ENCODE peak calls at places on chromosome 3, in five cellular contexts. L is right atrium auricular region, G is H9, U is GM13976, E is foreskin keratinocyte. Y is an unnamed sample.

GRCh38 chr3:16069149-16069922 is 105.1 kb upstream of the GALNT15 start:
- DNase-seq in L (no peak), G (no peak), U (no peak), E (peak), Y (no peak)

GRCh38 chr3:187746059-187746453 is 788 bp upstream of the BCL6 start:
- DNase-seq in L (no peak), G (no peak), U (no peak), E (no peak), Y (no peak)

GRCh38 chr3:62252614-62253147 is 120.7 kb downstream of the FEZF2 start:
- DNase-seq in L (no peak), G (no peak), U (no peak), E (no peak), Y (no peak)

GRCh38 chr3:66407281-66408218 is 93.3 kb downstream of the LRIG1 start:
- DNase-seq in L (peak), G (peak), U (peak), E (no peak), Y (peak)

GRCh38 chr3:187352581-187353575 is 15.3 kb upstream of the RTP4 start:
- DNase-seq in L (no peak), G (no peak), U (no peak), E (peak), Y (no peak)

GRCh38 chr3:178703268-178703975 is 167.2 kb downstream of the KCNMB2 start:
- DNase-seq in L (no peak), G (no peak), U (no peak), E (peak), Y (no peak)

GRCh38 chr3:169759256-169759655 is 5.6 kb downstream of the TERC start:
- DNase-seq in L (no peak), G (no peak), U (no peak), E (peak), Y (no peak)

GRCh38 chr3:173411288-173412064 is 13.9 kb downstream of the NLGN1 start:
- DNase-seq in L (no peak), G (no peak), U (no peak), E (no peak), Y (no peak)

GRCh38 chr3:112776000-112776399 is 70.7 kb downstream of the CD200R1L start:
- DNase-seq in L (no peak), G (no peak), U (no peak), E (peak), Y (no peak)

GRCh38 chr3:44424758-44425157 is 52.7 kb downstream of the ZNF445 start:
- DNase-seq in L (no peak), G (no peak), U (no peak), E (no peak), Y (no peak)

GRCh38 chr3:64344721-64345207 is 119.5 kb upstream of the PRICKLE2 start:
- DNase-seq in L (no peak), G (peak), U (no peak), E (no peak), Y (no peak)

GRCh38 chr3:22371592-22372291 is 620.7 kb upstream of the ZNF385D start:
- DNase-seq in L (no peak), G (peak), U (no peak), E (no peak), Y (no peak)

GRCh38 chr3:193344471-193344870 is 34.1 kb downstream of the ATP13A5 start:
- DNase-seq in L (no peak), G (no peak), U (no peak), E (no peak), Y (no peak)

GRCh38 chr3:107877936-107878335 is 212.9 kb downstream of the CD47 start:
- DNase-seq in L (no peak), G (no peak), U (no peak), E (no peak), Y (no peak)

GRCh38 chr3:100525753-100526612 is 33.6 kb downstream of the TMEM45A start:
- DNase-seq in L (peak), G (no peak), U (no peak), E (peak), Y (no peak)

GRCh38 chr3:170454468-170454867 is 35.8 kb downstream of the CLDN11 start:
- DNase-seq in L (no peak), G (no peak), U (no peak), E (no peak), Y (no peak)

GRCh38 chr3:52014613-52015012 is 18.9 kb upstream of the RPL29 start:
- DNase-seq in L (no peak), G (peak), U (no peak), E (no peak), Y (no peak)
- TF ChIP-seq CTCF in L (no peak), G (peak), U (no peak), E (peak), Y (peak)

DNA sequence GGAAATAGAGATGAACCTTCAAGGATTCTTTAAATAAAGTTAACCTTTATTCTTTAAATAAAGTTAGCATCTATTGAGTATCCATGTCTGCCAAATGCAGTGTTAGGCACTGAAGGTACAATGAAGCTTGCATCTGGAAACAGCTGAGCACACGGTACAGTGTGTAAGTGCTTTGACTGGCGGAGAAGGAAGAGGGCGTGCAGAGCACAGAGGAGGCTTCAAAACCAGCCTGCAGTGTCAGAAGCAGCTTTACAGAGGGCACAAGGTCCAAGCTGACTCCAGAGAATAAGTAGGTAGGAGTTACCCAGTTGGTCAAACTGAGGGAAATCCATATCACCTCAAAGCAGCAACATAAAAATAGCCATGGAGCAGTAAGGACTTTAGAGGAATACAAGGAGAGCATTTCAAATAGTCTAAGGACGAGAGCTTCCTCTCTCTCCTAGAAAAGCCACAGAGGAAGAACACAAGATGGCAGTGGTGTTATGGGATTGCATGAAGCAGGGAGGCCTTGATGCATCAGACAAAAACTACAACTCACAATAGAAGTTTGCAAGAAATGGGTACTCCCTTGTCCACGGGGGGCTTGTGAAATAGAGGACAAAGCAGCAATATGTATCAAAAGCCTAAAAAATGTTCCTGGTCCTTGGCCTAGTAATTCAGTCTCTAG is 60.3 kb upstream of the PPP2R3A start:
- DNase-seq in L (no peak), G (no peak), U (no peak), E (no peak), Y (no peak)
- TF ChIP-seq CTCF in L (no peak), G (peak), U (no peak), E (peak), Y (peak)

GRCh38 chr3:139434764-139435291 is 41.5 kb downstream of the RBP2 start:
- DNase-seq in L (no peak), G (no peak), U (no peak), E (peak), Y (no peak)
- TF ChIP-seq CTCF in L (no peak), G (peak), U (no peak), E (peak), Y (no peak)

GRCh38 chr3:55690746-55691540 is 203.8 kb upstream of the WNT5A start:
- DNase-seq in L (no peak), G (peak), U (peak), E (no peak), Y (no peak)
- TF ChIP-seq CTCF in L (no peak), G (no peak), U (no peak), E (no peak), Y (no peak)

DNA sequence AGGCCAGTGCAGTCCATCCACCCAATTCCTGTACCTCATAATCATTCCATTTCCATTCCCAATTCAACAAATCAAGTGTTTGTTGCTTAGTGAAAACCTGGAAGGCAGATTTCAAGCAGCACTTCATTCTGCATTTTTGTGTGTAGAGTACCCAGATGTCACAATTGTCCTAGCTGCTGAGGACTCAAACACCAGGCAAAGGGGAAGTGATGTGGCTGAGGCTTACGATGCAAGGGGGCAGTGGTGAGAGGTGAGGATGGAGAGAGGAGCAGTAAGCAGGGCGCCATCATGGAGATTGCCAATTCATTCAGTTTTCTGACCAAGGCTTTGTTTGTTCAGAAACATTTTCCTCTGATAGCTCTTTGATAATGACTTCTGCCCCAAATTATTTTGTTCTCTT is 83.7 kb upstream of the GSK3B start:
- DNase-seq in L (no peak), G (peak), U (no peak), E (no peak), Y (no peak)
- TF ChIP-seq CTCF in L (no peak), G (peak), U (no peak), E (no peak), Y (no peak)

GRCh38 chr3:144770813-144771400 is 799.3 kb downstream of the DIPK2A start:
- DNase-seq in L (no peak), G (no peak), U (no peak), E (no peak), Y (no peak)
- TF ChIP-seq CTCF in L (no peak), G (peak), U (peak), E (peak), Y (peak)

GRCh38 chr3:102034639-102035038 is 185.3 kb downstream of the NFKBIZ start:
- DNase-seq in L (no peak), G (no peak), U (no peak), E (no peak), Y (no peak)
- TF ChIP-seq CTCF in L (no peak), G (no peak), U (no peak), E (no peak), Y (no peak)

GRCh38 chr3:190225186-190225692 is 97.0 kb downstream of the CLDN1 start:
- DNase-seq in L (no peak), G (no peak), U (no peak), E (no peak), Y (no peak)
- TF ChIP-seq CTCF in L (no peak), G (peak), U (peak), E (peak), Y (peak)

Y was measured in osteocyte.